ENCODE peak calls at places on chromosome 10, in ten cellular contexts. V, P, S, O, K, Q, A, Z, L and H are unnamed samples.

GRCh38 chr10:100993986-100994708 is 5.5 kb upstream of the LZTS2 start:
- DNase-seq in V (no peak), P (no peak), S (no peak), O (no peak), K (no peak), Q (peak), A (peak), Z (no peak), L (peak), H (peak)

GRCh38 chr10:12500406-12501303 is 151.3 kb downstream of the CAMK1D start:
- DNase-seq in V (no peak), P (no peak), S (peak), O (no peak), K (no peak), Q (peak), A (no peak), Z (peak), L (peak), H (no peak)

GRCh38 chr10:109403551-109403950 is 519.8 kb downstream of the XPNPEP1 start:
- DNase-seq in V (no peak), P (no peak), S (no peak), O (no peak), K (no peak), Q (no peak), A (no peak), Z (no peak), L (no peak), H (peak)

GRCh38 chr10:114729103-114729659 is 71.1 kb upstream of the ABLIM1 start:
- DNase-seq in V (no peak), P (no peak), S (no peak), O (no peak), K (no peak), Q (no peak), A (no peak), Z (no peak), L (no peak), H (no peak)

GRCh38 chr10:6039711-6040110 is 22.5 kb downstream of the IL2RA start:
- DNase-seq in V (no peak), P (no peak), S (no peak), O (no peak), K (no peak), Q (no peak), A (no peak), Z (no peak), L (no peak), H (no peak)

GRCh38 chr10:67079126-67079525 is 153.3 kb downstream of the LRRTM3 start:
- DNase-seq in V (no peak), P (no peak), S (no peak), O (no peak), K (no peak), Q (peak), A (peak), Z (no peak), L (no peak), H (no peak)

GRCh38 chr10:65911431-65911830 is 1014.4 kb upstream of the LRRTM3 start:
- DNase-seq in V (no peak), P (no peak), S (no peak), O (no peak), K (no peak), Q (no peak), A (no peak), Z (no peak), L (no peak), H (no peak)

GRCh38 chr10:6842722-6843121 is 262.6 kb upstream of the PRKCQ start:
- DNase-seq in V (no peak), P (no peak), S (no peak), O (no peak), K (no peak), Q (no peak), A (no peak), Z (no peak), L (no peak), H (no peak)

GRCh38 chr10:48690791-48691660 is 6.4 kb downstream of the WDFY4 start:
- DNase-seq in V (no peak), P (no peak), S (no peak), O (no peak), K (no peak), Q (no peak), A (no peak), Z (no peak), L (no peak), H (no peak)

GRCh38 chr10:80599424-80599847 is 61.7 kb downstream of the SH2D4B start:
- DNase-seq in V (no peak), P (no peak), S (no peak), O (peak), K (no peak), Q (peak), A (peak), Z (no peak), L (peak), H (peak)

GRCh38 chr10:70722820-70723424 is 50.6 kb downstream of the ADAMTS14 start:
- DNase-seq in V (peak), P (no peak), S (no peak), O (peak), K (no peak), Q (no peak), A (peak), Z (peak), L (peak), H (peak)

DNA sequence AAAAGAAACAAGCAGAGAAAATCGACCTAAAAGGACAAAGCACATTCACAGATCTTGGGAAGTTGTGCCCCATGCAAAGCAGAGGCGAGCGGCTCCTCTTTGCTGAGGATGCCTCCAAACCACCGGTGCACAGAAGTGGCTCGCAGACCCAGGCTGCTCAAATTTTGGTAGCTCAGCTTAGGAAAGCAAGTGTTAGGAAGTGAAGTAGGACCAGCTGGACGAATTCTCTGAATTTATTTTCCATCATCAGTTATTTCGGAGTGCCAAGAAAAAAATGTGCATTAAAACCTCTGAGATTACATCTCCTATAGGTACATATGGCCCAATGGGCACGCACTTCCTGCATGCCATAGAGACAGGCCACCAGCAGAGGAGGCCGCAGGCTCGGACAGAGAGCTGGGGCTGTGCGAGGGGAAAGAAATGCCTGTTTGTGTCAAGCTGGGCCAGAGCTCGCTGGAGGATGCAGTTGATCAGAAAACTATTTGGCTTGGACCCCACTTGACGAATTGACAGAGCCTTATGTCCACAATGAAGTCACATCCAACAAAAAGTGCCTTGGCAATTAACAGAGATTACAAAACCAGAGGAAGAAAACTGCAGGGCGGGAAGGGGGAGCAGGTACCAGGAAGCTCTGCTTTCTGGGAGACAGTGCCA is 122.3 kb upstream of the LYZL2 start:
- DNase-seq in V (no peak), P (peak), S (peak), O (no peak), K (no peak), Q (peak), A (peak), Z (peak), L (peak), H (peak)
- TF ChIP-seq CTCF in V (peak), P (peak), S (peak), O (peak), K (peak), Q (peak), A (peak), Z (peak), L (peak), H (peak)

GRCh38 chr10:87861034-87861433 is 2.3 kb downstream of the KLLN start:
- DNase-seq in V (no peak), P (no peak), S (no peak), O (no peak), K (no peak), Q (no peak), A (no peak), Z (no peak), L (no peak), H (no peak)

GRCh38 chr10:87861953-87862643 is 1.2 kb downstream of the KLLN start:
- DNase-seq in V (peak), P (peak), S (peak), O (peak), K (peak), Q (peak), A (peak), Z (peak), L (peak), H (peak)

GRCh38 chr10:87862644-87863101 is 660 bp downstream of the KLLN start:
- DNase-seq in V (no peak), P (no peak), S (no peak), O (no peak), K (peak), Q (no peak), A (no peak), Z (no peak), L (no peak), H (peak)

GRCh38 chr10:87861566-87861952 is 1.8 kb downstream of the KLLN start:
- DNase-seq in V (no peak), P (peak), S (peak), O (no peak), K (peak), Q (peak), A (peak), Z (peak), L (peak), H (peak)

GRCh38 chr10:87860156-87860795 is 3.1 kb downstream of the KLLN start:
- DNase-seq in V (no peak), P (no peak), S (no peak), O (peak), K (no peak), Q (peak), A (peak), Z (peak), L (peak), H (peak)
- TF ChIP-seq CTCF in V (peak), P (peak), S (peak), O (peak), K (peak), Q (peak), A (peak), Z (peak), L (peak), H (peak)

GRCh38 chr10:132220061-132220460 is 33.3 kb downstream of the DPYSL4 start:
- DNase-seq in V (no peak), P (no peak), S (no peak), O (no peak), K (no peak), Q (no peak), A (no peak), Z (no peak), L (no peak), H (no peak)

GRCh38 chr10:132223611-132224342 is 37.0 kb downstream of the DPYSL4 start:
- DNase-seq in V (no peak), P (no peak), S (no peak), O (no peak), K (no peak), Q (no peak), A (no peak), Z (no peak), L (no peak), H (no peak)

GRCh38 chr10:132222726-132223125 is 36.0 kb downstream of the DPYSL4 start:
- DNase-seq in V (no peak), P (no peak), S (no peak), O (no peak), K (no peak), Q (no peak), A (no peak), Z (no peak), L (no peak), H (no peak)

GRCh38 chr10:132223156-132223590 is 36.4 kb downstream of the DPYSL4 start:
- DNase-seq in V (peak), P (peak), S (peak), O (peak), K (peak), Q (peak), A (peak), Z (peak), L (peak), H (peak)

DNA sequence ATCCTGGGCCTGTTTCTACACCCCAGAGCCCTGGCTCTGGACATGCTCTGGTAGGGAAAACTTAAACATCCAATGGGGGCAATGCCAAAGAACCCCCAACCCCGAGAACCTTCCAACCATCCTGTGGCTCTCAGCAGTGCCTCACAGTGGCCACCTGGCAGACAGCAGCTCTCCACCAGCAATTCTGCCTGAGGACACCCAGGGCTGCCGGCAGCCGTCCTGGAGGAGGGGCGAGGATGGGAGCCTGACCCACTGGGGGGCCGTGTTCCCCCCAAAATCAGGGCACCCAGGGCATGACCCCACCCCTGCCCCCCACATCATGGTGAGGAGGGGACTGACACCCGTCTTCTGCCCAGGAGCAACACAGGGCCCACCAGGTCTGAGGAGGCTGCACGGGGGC is 32.7 kb downstream of the DPYSL4 start:
- DNase-seq in V (no peak), P (no peak), S (no peak), O (no peak), K (no peak), Q (no peak), A (no peak), Z (no peak), L (no peak), H (no peak)
- TF ChIP-seq CTCF in V (no peak), P (peak), S (no peak), O (peak), K (no peak), Q (peak), A (peak), Z (no peak), L (peak), H (peak)

DNA sequence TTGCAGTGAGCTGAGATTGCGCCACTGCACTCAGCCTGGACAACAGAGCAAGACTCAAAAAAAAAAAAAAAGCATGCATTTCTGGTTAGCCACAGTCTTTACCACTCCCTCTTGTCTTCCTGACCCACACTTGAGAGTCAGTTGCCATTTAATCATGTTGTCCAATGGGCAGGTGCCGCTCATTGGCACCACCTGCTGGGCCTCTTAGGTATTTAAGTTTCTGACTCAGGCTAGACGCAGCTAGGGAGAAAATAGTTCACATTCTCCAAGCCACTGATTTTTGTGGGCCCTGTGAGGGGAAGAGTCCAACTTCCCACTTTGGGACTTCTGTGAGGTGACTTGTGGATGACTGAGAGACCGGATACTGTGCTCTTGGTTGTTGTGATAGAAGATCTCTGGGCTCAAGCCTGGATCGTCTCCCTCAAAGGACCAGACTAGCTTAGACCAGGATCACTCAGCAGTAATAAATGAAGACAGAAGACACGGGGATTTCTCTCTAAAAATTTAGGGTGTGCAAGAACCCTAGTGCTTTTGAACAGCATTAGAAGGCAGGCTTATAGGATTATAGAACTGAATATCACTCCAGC is 26.8 kb upstream of the SORCS3 start:
- DNase-seq in V (no peak), P (no peak), S (no peak), O (no peak), K (no peak), Q (no peak), A (peak), Z (no peak), L (peak), H (peak)
- TF ChIP-seq CTCF in V (peak), P (peak), S (peak), O (peak), K (no peak), Q (peak), A (peak), Z (peak), L (peak), H (peak)

DNA sequence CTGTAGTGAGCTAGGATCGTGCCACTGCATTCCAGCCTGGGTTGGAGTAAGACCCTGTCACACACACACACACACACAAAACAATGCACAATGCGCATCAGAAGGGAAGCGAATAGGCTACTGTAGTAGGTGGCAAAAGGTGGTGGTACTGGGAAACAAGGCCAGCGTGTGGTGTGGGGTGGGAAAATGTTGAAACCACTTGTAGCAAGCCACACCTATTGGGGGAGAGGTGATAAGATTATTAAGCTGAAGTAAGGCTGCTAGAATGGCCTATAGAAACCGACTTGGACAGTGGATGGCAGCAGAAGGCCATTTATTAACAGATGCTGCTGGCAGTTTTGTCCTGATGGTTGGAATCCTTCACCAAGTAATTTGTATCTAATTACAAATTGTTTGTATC is 7.2 kb upstream of the CHCHD1 start:
- DNase-seq in V (no peak), P (peak), S (no peak), O (no peak), K (no peak), Q (peak), A (peak), Z (no peak), L (peak), H (peak)
- TF ChIP-seq CTCF in V (no peak), P (no peak), S (no peak), O (no peak), K (no peak), Q (no peak), A (peak), Z (peak), L (no peak), H (peak)

GRCh38 chr10:92074126-92074887 is 150.7 kb downstream of the BTAF1 start:
- DNase-seq in V (no peak), P (no peak), S (no peak), O (no peak), K (no peak), Q (no peak), A (peak), Z (no peak), L (peak), H (peak)
- TF ChIP-seq CTCF in V (peak), P (no peak), S (no peak), O (peak), K (no peak), Q (peak), A (peak), Z (no peak), L (no peak), H (peak)

GRCh38 chr10:118568327-118568848 is 27.1 kb downstream of the PRLHR start:
- DNase-seq in V (no peak), P (peak), S (peak), O (peak), K (peak), Q (peak), A (peak), Z (peak), L (peak), H (peak)
- TF ChIP-seq CTCF in V (peak), P (peak), S (peak), O (peak), K (peak), Q (peak), A (peak), Z (peak), L (peak), H (peak)

DNA sequence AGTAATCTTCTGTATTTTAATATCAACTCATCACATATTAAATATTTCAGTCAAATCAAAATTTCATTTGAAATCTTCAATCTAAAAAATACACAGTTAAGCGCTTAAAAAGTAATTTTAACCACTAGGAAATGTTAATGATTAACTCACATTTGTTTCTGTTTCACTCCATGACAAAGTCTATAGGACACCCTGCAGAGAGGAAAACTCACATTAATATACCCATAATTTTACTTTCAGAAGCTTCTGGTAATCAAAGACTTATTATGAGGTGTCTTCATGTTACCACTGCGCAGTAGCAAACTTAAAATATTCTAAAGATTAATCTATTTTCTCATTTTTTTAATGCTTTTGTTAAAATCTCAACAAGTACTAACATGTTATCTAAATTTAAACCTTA is 41.0 kb upstream of the ZNF518A start:
- DNase-seq in V (no peak), P (no peak), S (no peak), O (no peak), K (no peak), Q (no peak), A (no peak), Z (no peak), L (no peak), H (no peak)
- TF ChIP-seq CTCF in V (no peak), P (no peak), S (no peak), O (no peak), K (no peak), Q (no peak), A (no peak), Z (no peak), L (no peak), H (no peak)